ENCODE peak calls at places on chromosomes 1 and 21, in eight cellular contexts. R is transverse colon, V is GM23338, F is H1, H is prostate gland, Z is stomach, E is sigmoid colon, X is vagina. W is an unnamed sample.

GRCh38 chr21:23968722-23969647 is 1638.3 kb downstream of the MRPL39 start:
- DNase-seq in F (peak), Z (peak), V (peak), X (no peak), R (peak), E (no peak), H (no peak), W (no peak)

GRCh38 chr1:98487620-98488019 is 173.9 kb upstream of the SNX7 start:
- DNase-seq in Z (no peak), V (no peak), H (no peak), R (no peak), E (no peak), F (no peak), X (no peak), W (no peak)

GRCh38 chr1:236147068-236147467 is 4.7 kb downstream of the GPR137B start:
- DNase-seq in Z (no peak), X (no peak), F (no peak), H (no peak), R (no peak), V (no peak), E (no peak), W (no peak)

GRCh38 chr1:9630331-9631081 is 21.0 kb upstream of the PIK3CD start:
- DNase-seq in H (no peak), V (no peak), F (no peak), Z (no peak), R (no peak), X (no peak), E (no peak), W (no peak)

GRCh38 chr1:163115887-163116286 is 46.7 kb downstream of the RGS4 start:
- DNase-seq in X (no peak), Z (no peak), E (no peak), F (no peak), V (no peak), R (no peak), H (no peak), W (no peak)

GRCh38 chr1:47575855-47576757 is 138.3 kb downstream of the FOXD2 start:
- DNase-seq in Z (no peak), R (no peak), X (no peak), H (no peak), E (no peak), F (no peak), V (no peak), W (no peak)

GRCh38 chr1:150895618-150896017 is 8.7 kb downstream of the CTXND2 start:
- DNase-seq in V (no peak), E (no peak), R (no peak), X (no peak), H (no peak), Z (no peak), F (no peak), W (no peak)

GRCh38 chr1:58934711-58935110 is 150.9 kb upstream of the JUN start:
- DNase-seq in H (no peak), E (no peak), V (no peak), Z (no peak), X (no peak), F (no peak), R (no peak), W (no peak)

GRCh38 chr1:115925511-115925910 is 50.8 kb upstream of the SLC22A15 start:
- DNase-seq in V (no peak), R (no peak), X (no peak), Z (no peak), H (no peak), E (no peak), F (no peak), W (no peak)

GRCh38 chr1:153386500-153386901 is 4.4 kb downstream of the S100A8 start:
- DNase-seq in R (peak), Z (peak), H (no peak), E (peak), F (no peak), V (no peak), X (peak), W (no peak)

GRCh38 chr1:215192306-215192705 is 109.8 kb downstream of the KCNK2 start:
- DNase-seq in Z (no peak), V (no peak), H (no peak), R (no peak), F (no peak), X (no peak), E (no peak), W (no peak)

GRCh38 chr1:61337981-61338848 is 255.9 kb downstream of the NFIA start:
- DNase-seq in H (peak), R (peak), E (peak), F (peak), V (peak), X (no peak), Z (peak), W (peak)

GRCh38 chr1:96764469-96764868 is 42.9 kb downstream of the PTBP2 start:
- DNase-seq in H (no peak), Z (no peak), V (no peak), X (no peak), E (no peak), F (no peak), R (no peak), W (no peak)

GRCh38 chr1:24888971-24889670 is 41.0 kb downstream of the RUNX3 start:
- DNase-seq in Z (no peak), F (no peak), E (no peak), X (no peak), H (no peak), R (no peak), V (no peak), W (no peak)

GRCh38 chr1:206674745-206675175 is 9.9 kb upstream of the MAPKAPK2 start:
- DNase-seq in Z (peak), E (peak), X (peak), H (peak), F (no peak), R (peak), V (no peak), W (peak)

GRCh38 chr1:160629286-160630210 is 17.3 kb downstream of the SLAMF1 start:
- DNase-seq in E (no peak), V (no peak), X (no peak), F (no peak), Z (peak), R (peak), H (no peak), W (no peak)

GRCh38 chr1:100009458-100009857 is 39.7 kb downstream of the SLC35A3 start:
- DNase-seq in R (no peak), F (no peak), V (no peak), Z (no peak), E (no peak), X (no peak), H (no peak), W (no peak)

GRCh38 chr1:56473582-56474270 is 105.6 kb downstream of the PLPP3 start:
- DNase-seq in H (no peak), X (peak), E (no peak), Z (no peak), R (no peak), V (no peak), F (no peak), W (no peak)

GRCh38 chr21:27580276-27580675 is 613.4 kb upstream of the ADAMTS5 start:
- DNase-seq in R (no peak), E (no peak), V (no peak), X (no peak), H (no peak), Z (no peak), F (no peak), W (no peak)

GRCh38 chr1:231612393-231613089 is 14.0 kb upstream of the DISC1 start:
- DNase-seq in H (no peak), F (no peak), E (no peak), V (no peak), Z (peak), X (no peak), R (peak), W (no peak)

GRCh38 chr21:37710555-37711293 is 205.5 kb downstream of the KCNJ6 start:
- DNase-seq in E (no peak), V (no peak), X (no peak), F (no peak), R (no peak), Z (no peak), H (no peak), W (no peak)

GRCh38 chr1:15849775-15850449 is 2.4 kb downstream of the SPEN start:
- DNase-seq in X (no peak), E (peak), Z (peak), R (peak), V (peak), F (no peak), H (peak), W (no peak)

DNA sequence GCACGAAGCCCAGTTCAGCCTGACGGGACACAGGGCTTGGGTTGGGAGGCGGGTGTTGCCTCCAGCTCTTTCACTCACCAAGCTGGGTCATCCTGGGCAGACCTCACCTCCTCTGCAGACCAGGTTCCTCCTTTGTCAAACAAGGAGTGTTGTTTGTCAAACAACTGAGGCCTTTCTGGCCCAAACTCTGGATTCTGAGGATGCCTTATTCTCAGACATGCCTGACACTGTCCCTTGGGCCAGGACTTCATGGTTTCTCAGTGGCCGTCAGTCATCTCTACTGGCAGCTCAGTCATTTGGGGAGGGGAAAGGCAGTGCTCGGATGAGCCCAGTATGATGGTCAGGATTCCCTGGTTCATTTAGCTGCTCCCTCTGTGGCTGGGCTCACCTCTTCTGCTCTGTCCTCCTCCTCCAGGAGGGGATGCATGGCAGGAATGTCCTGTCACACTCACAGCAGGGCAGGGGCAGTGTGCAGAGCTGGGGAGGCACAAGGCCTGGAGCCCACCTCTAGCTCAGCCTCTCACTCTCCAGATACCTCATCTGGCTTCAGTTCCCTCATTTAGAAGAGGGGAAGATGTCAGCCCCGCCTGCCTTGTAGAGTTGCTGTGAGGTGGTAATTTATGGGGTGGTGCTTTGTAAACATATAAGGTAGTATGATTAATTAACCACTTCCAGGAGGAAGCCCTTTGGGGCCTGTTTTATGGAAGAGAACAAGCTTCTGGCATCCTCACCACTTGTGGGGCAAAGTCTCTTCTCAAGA is 20.7 kb downstream of the SLC2A1 start:
- DNase-seq in V (no peak), R (peak), F (no peak), H (peak), X (no peak), Z (no peak), E (peak), W (no peak)
- TF ChIP-seq POLR2AphosphoS5 in V (no peak), R (peak), F (no peak), H (no peak), X (no peak), Z (peak), E (no peak), W (no peak)

GRCh38 chr1:5996641-5997270 is 4.5 kb upstream of the NPHP4 start:
- DNase-seq in H (no peak), Z (no peak), E (no peak), F (no peak), X (no peak), V (no peak), R (no peak), W (no peak)
- H3K27ac ChIP-seq in H (no peak), Z (no peak), E (no peak), F (no peak), X (no peak), V (no peak), R (no peak), W (no peak)

DNA sequence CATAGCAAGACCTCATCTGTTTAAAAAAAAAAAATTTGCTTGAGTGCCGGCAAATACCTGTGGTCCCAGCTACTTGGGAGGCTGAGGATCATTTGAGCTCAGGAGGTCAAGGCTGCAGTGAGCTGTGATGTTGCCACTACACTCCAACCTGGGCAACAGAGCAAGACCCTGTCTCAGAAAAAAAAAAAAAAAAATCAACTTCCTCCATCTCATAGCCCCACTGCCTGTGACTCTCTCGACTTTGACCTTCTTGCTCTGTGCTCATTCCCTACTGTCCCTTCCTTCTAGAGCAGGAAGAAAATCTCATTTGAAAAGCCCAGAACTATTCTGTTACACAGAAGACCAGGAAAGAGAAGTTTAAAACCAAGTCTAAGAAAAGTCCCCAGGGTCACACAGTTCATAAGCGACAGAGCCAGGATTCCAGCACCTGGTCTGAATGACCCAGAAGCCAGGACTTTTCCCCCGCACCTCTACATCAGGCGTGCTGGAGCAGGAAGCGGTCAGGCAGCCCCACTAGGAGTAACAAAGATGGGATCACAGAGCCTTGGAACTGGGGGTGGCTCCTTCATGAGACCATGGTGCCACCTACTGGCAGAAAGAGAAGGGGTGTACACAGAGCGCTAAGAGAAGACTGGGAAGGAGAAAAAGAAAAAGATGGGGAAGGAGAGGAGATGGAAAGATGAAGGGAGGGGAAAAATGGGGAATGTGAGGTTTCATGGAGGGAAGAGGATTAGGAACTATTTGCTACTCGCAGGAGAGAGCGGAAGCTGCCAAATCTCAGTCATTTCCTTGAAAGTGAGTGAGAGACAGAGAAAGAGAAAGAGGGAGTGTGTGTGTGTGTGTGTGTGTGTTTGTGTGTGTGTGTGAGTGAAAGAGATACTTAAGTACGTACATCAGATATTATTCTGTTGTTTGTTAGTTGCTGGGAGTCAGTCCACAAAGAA is 3.1 kb upstream of the P3R3URF start:
- DNase-seq in V (peak), F (peak), Z (peak), X (no peak), H (peak), R (peak), E (peak), W (peak)
- TF ChIP-seq POLR2AphosphoS5 in V (no peak), F (no peak), Z (no peak), X (peak), H (peak), R (no peak), E (no peak), W (peak)

GRCh38 chr1:221396526-221396925 is 345.4 kb downstream of the DUSP10 start:
- DNase-seq in Z (no peak), E (no peak), F (no peak), X (no peak), H (no peak), R (no peak), V (no peak), W (no peak)

GRCh38 chr1:221397606-221398005 is 344.3 kb downstream of the DUSP10 start:
- DNase-seq in V (no peak), R (no peak), X (no peak), F (no peak), E (no peak), Z (no peak), H (no peak), W (no peak)

GRCh38 chr1:221394011-221394544 is 347.8 kb downstream of the DUSP10 start:
- DNase-seq in F (no peak), E (no peak), V (no peak), R (no peak), Z (no peak), H (no peak), X (no peak), W (no peak)

GRCh38 chr1:221397141-221397540 is 344.7 kb downstream of the DUSP10 start:
- DNase-seq in V (no peak), H (no peak), X (no peak), F (no peak), Z (no peak), E (no peak), R (no peak), W (no peak)

GRCh38 chr1:221392453-221392852 is 349.4 kb downstream of the DUSP10 start:
- DNase-seq in E (peak), F (no peak), Z (no peak), V (no peak), R (peak), H (no peak), X (no peak), W (peak)
- H3K27ac ChIP-seq in E (no peak), F (no peak), Z (no peak), V (no peak), R (no peak), H (no peak), X (no peak), W (no peak)

DNA sequence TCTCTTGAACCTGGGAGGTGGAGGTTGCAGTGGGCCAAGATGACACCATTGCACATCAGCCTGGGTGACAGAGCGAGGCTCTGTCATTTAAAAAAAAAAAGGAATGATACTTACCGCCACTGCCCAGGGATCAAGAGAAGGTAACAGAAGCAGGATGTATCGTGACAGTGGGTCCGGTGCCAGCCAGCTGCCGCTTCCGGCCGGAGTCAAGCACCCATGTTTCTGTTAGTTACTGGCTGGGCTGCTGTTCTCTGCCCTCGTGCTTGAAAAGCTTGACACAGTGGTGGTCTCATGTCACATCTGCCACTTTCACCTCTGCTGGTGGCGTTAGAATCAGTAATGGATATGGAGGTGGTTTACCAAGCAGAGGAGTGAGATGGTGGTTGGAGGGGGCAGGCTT is 21.0 kb downstream of the IFNGR2 start:
- DNase-seq in F (no peak), H (no peak), V (no peak), R (no peak), X (no peak), E (no peak), Z (no peak), W (no peak)
- TF ChIP-seq POLR2AphosphoS5 in F (no peak), H (no peak), V (no peak), R (no peak), X (no peak), E (no peak), Z (no peak), W (no peak)

GRCh38 chr1:228152097-228152917 is 2.6 kb downstream of the GJC2 start:
- DNase-seq in H (no peak), E (peak), R (no peak), X (no peak), Z (no peak), F (no peak), V (no peak), W (no peak)
- H3K27ac ChIP-seq in H (no peak), E (peak), R (no peak), X (peak), Z (peak), F (no peak), V (no peak), W (no peak)

DNA sequence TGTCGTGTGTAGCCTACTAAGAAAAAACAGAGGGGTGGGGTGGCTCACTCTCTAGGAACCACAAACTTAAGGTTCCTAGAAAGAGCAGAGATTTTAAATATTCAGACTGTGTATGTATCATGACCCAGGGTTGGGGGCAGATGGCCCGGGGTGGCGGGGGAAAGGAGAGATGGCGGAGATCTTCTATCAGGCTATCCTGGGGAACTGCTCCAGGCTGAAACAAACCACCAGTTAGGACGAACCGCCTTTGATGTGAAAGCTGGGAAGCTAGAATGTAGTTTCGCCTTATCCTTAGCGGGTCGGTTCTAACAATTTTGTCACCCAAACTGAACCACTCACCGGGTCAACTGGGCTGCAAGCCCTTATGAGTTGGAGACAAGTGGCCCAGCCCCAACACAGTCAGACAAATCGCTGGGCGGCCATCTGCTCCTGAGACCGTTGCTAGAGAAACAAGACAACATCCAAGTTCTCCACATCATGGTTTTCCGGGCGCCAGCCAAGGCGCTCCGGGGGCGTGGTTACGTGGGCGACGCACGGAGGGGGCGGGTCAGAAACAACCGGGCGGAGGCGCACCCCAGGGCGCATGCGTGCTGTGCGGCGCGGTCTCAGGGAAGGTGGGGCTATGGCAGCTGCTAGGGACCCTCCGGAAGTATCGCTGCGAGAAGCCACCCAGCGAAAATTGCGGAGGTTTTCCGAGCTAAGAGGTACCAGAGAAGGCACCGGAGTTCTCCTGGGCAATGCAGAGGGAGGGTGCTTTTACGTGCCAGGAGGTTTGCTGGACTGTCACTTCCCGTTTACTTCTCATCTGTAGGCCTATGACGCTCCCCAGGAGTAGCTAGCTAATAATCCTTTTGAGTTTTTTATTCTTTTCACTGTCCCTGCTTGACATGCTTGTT is at the start of the genes FPGT and LRRIQ3:
- DNase-seq in H (peak), E (peak), X (peak), Z (peak), F (peak), V (peak), R (peak), W (peak)
- TF ChIP-seq POLR2AphosphoS5 in H (peak), E (peak), X (peak), Z (peak), F (peak), V (peak), R (peak), W (peak)

GRCh38 chr1:30760596-30761311 is 3.2 kb upstream of the LAPTM5 start:
- DNase-seq in R (no peak), F (no peak), V (no peak), E (no peak), X (no peak), H (no peak), Z (no peak), W (no peak)

GRCh38 chr1:30762931-30763653 is 5.5 kb upstream of the LAPTM5 start:
- DNase-seq in X (no peak), F (no peak), H (no peak), V (no peak), E (no peak), Z (no peak), R (no peak), W (no peak)

GRCh38 chr1:30759718-30760281 is 2.2 kb upstream of the LAPTM5 start:
- DNase-seq in F (no peak), E (no peak), V (peak), R (peak), Z (no peak), X (no peak), H (no peak), W (no peak)

GRCh38 chr1:30762152-30762930 is 4.8 kb upstream of the LAPTM5 start:
- DNase-seq in E (no peak), V (no peak), R (no peak), X (no peak), H (no peak), F (no peak), Z (no peak), W (no peak)

GRCh38 chr1:30761312-30762151 is 4.0 kb upstream of the LAPTM5 start:
- DNase-seq in E (no peak), R (no peak), H (no peak), V (no peak), Z (no peak), X (no peak), F (no peak), W (no peak)
- H3K27ac ChIP-seq in E (peak), R (no peak), H (no peak), V (no peak), Z (peak), X (no peak), F (no peak), W (no peak)

W was measured in breast epithelium.